ENCODE peak calls at places on chromosomes 3 and 15, in seven cellular contexts. N is H1, I is HepG2, K is stomach, M is transverse colon, O is adrenal gland, S is IMR-90. U is an unnamed sample.
A peak's percentile ranks its signal among the peaks of the same experiment; 100 is the strongest.

GRCh38 chr15:71647479-71647792 is 162.9 kb upstream of the NR2E3 start:
- DNase-seq in N (no peak), I (no peak), K (no peak), M (no peak), O (no peak), S (peak; percentile 23), U (no peak)

GRCh38 chr3:186788482-186789370 is 5.3 kb downstream of the EIF4A2 start:
- DNase-seq in N (no peak), I (no peak), K (no peak), M (no peak), O (no peak), S (no peak), U (no peak)

GRCh38 chr3:123410149-123410515 is 38.8 kb downstream of the ADCY5 start:
- DNase-seq in N (no peak), I (no peak), K (no peak), M (no peak), O (no peak), S (no peak), U (no peak)

GRCh38 chr3:197801801-197802504 is 10.9 kb downstream of the LRCH3 start:
- DNase-seq in N (no peak), I (no peak), K (no peak), M (no peak), O (no peak), S (peak; percentile 51), U (no peak)

GRCh38 chr15:92011611-92012367 is 158.3 kb downstream of the SLCO3A1 start:
- DNase-seq in N (peak; percentile 43), I (no peak), K (no peak), M (no peak), O (peak; percentile 87), S (no peak), U (no peak)

GRCh38 chr15:61835476-61836106 is 224.7 kb downstream of the VPS13C start:
- DNase-seq in N (peak; percentile 56), I (peak; percentile 35), K (peak; percentile 62), M (peak; percentile 64), O (peak; percentile 85), S (peak; percentile 48), U (peak; percentile 79)

GRCh38 chr15:39969871-39970270 is 36.0 kb downstream of the EIF2AK4 start:
- DNase-seq in N (no peak), I (no peak), K (peak; percentile 61), M (peak; percentile 81), O (peak; percentile 74), S (peak; percentile 6), U (peak; percentile 88)

GRCh38 chr3:188683032-188683491 is 488.7 kb upstream of the TPRG1 start:
- DNase-seq in N (no peak), I (peak; percentile 6), K (no peak), M (no peak), O (no peak), S (peak; percentile 99), U (no peak)

GRCh38 chr15:63231717-63232116 is 42.3 kb downstream of the RAB8B start:
- DNase-seq in N (no peak), I (no peak), K (no peak), M (no peak), O (no peak), S (no peak), U (no peak)

GRCh38 chr3:68973635-68974034 is 39.8 kb downstream of the EOGT start:
- DNase-seq in N (no peak), I (no peak), K (no peak), M (no peak), O (no peak), S (no peak), U (no peak)

GRCh38 chr3:33900440-33900808 is 102.0 kb downstream of the PDCD6IP start:
- DNase-seq in N (no peak), I (no peak), K (no peak), M (no peak), O (no peak), S (no peak), U (no peak)

GRCh38 chr3:192514081-192514753 is 213.1 kb downstream of the FGF12 start:
- DNase-seq in N (no peak), I (no peak), K (no peak), M (no peak), O (no peak), S (no peak), U (no peak)

GRCh38 chr15:50939911-50940310 is 31.4 kb downstream of the AP4E1 start:
- DNase-seq in N (no peak), I (peak; percentile 30), K (no peak), M (no peak), O (no peak), S (peak; percentile 75), U (no peak)

GRCh38 chr15:81897011-81897677 is 148.7 kb downstream of the MEX3B start:
- DNase-seq in N (no peak), I (no peak), K (no peak), M (no peak), O (no peak), S (peak; percentile 90), U (peak; percentile 69)

GRCh38 chr15:84750583-84751092 is 2.2 kb downstream of the ZNF592 start:
- DNase-seq in N (no peak), I (no peak), K (no peak), M (no peak), O (no peak), S (no peak), U (no peak)

GRCh38 chr3:33377931-33378330 is 62.3 kb downstream of the UBP1 start:
- DNase-seq in N (no peak), I (no peak), K (no peak), M (no peak), O (no peak), S (peak; percentile 84), U (no peak)

GRCh38 chr3:56075089-56075488 is 393.2 kb downstream of the ERC2 start:
- DNase-seq in N (no peak), I (no peak), K (no peak), M (no peak), O (no peak), S (no peak), U (no peak)

GRCh38 chr3:57060089-57060829 is at the start of gene SPATA12:
- DNase-seq in N (peak; percentile 85), I (peak; percentile 91), K (peak; percentile 76), M (peak; percentile 85), O (peak; percentile 93), S (peak; percentile 86), U (peak; percentile 92)

GRCh38 chr15:28273468-28273867 is 48.5 kb downstream of the HERC2 start:
- DNase-seq in N (no peak), I (no peak), K (no peak), M (no peak), O (peak; percentile 60), S (peak; percentile 34), U (no peak)

GRCh38 chr15:83322061-83322460 is 37.6 kb upstream of the BNC1 start:
- DNase-seq in N (no peak), I (no peak), K (no peak), M (no peak), O (no peak), S (peak; percentile 15), U (no peak)

GRCh38 chr3:159882784-159883779 is 105.6 kb upstream of the IL12A start:
- DNase-seq in N (no peak), I (no peak), K (no peak), M (no peak), O (no peak), S (peak; percentile 97), U (no peak)

GRCh38 chr15:70526974-70527325 is 236.4 kb downstream of the UACA start:
- DNase-seq in N (no peak), I (no peak), K (no peak), M (no peak), O (peak; percentile 13), S (no peak), U (no peak)

GRCh38 chr3:172522871-172523818 is at the start of gene TNFSF10:
- DNase-seq in N (no peak), I (peak; percentile 37), K (peak; percentile 77), M (peak; percentile 87), O (peak; percentile 93), S (peak; percentile 22), U (peak; percentile 82)
- TF ChIP-seq POLR2A in N (no peak), I (peak; percentile 85), K (no peak), M (peak; percentile 97), O (peak; percentile 73), S (no peak), U (peak; percentile 43)

DNA sequence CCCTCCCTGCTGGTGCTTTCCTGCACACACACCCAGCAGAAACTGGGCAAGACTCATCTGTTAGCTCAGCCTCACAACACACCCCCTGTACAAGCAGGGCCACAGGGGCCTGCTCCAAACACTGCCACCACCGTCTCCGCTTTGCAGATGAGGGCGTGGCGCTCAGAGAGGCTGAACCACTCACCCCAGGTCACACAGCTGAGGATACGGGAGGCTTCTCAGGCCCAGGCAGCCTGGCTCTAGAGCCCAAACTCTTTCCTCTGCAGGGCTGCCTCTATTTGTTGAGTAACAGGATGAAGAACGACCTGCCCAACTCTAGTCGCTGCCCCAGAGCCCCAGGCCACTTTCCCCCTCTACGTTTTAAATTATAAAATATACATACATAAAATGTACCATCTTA is 19.1 kb upstream of the ZXDC start:
- DNase-seq in N (no peak), I (no peak), K (no peak), M (no peak), O (no peak), S (no peak), U (no peak)
- H3K27ac ChIP-seq in N (no peak overlapping the region), I (no peak overlapping the region), K (no peak overlapping the region), M (no peak overlapping the region), O (peak overlapping the region; percentile 76), S (no peak overlapping the region), U (no peak overlapping the region)

GRCh38 chr3:14957163-14957562 is 9.8 kb downstream of the NR2C2 start:
- DNase-seq in N (no peak), I (no peak), K (no peak), M (no peak), O (no peak), S (no peak), U (no peak)

GRCh38 chr3:14962762-14963161 is 15.4 kb downstream of the NR2C2 start:
- DNase-seq in N (no peak), I (no peak), K (no peak), M (no peak), O (no peak), S (peak; percentile 88), U (no peak)

GRCh38 chr3:14957933-14958332 is 10.6 kb downstream of the NR2C2 start:
- DNase-seq in N (no peak), I (no peak), K (no peak), M (no peak), O (no peak), S (no peak), U (no peak)

GRCh38 chr3:14959358-14959943 is 12.1 kb downstream of the NR2C2 start:
- DNase-seq in N (no peak), I (no peak), K (no peak), M (no peak), O (no peak), S (no peak), U (no peak)
- H3K4me3 ChIP-seq in N (no peak overlapping the region), I (no peak overlapping the region), K (no peak overlapping the region), M (no peak overlapping the region), O (no peak overlapping the region), S (no peak overlapping the region), U (no peak overlapping the region)

DNA sequence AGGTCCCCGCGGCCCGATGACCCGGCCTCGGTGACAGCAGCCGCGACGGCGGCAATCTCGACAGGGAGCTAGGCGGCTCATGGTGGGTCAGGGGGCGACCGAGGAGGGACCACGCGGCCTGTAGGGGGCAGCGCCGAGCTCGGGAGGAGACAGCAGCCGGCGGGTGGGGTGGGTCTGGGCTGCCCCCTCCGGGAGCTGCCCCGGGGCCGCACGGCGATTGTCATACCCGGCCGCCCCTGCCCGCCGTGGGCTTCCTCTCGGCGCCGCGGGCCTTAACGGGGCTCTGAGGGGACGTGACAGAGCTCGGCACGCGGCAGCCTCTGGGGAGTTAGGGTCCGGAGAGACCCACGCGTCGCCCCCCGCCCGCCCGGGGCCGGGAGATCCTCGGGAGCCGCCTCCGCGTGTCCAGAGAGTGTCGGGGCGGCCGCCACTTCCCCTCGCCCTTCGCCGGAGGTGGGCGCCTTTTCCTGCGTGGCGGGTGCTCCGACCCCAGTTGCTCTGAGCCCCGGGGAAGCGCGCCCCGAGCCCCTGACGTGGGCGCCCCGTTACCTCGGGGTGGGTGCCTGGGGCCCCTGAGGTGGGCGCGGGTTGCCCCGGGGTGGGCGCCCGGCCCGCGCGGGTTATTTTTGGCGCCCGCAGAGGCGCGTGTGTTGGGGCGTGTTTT is 539 bp upstream of the PLCL2 start:
- DNase-seq in N (no peak), I (no peak), K (peak; percentile 58), M (peak; percentile 79), O (peak; percentile 78), S (peak; percentile 6), U (peak; percentile 77)
- TF ChIP-seq POLR2A in N (no peak), I (no peak), K (no peak), M (no peak), O (no peak), S (no peak), U (no peak)